ENCODE peak calls at places on chromosomes 13 and 19, in seven cellular contexts. A is cardiac muscle cell, J is heart right ventricle, D is right atrium auricular region, G is thoracic aorta, Z is fibroblast of lung, L is A673. K is an unnamed sample.
A peak's percentile ranks its signal among the peaks of the same experiment; 100 is the strongest.

GRCh38 chr19:45809643-45810159 is 5.4 kb downstream of the RSPH6A start:
- DNase-seq in A (no peak), J (no peak), D (no peak), G (no peak), Z (peak; percentile 81), L (peak; percentile 61), K (no peak)

GRCh38 chr19:14830702-14831101 is 4.3 kb downstream of the OR7A5 start:
- DNase-seq in A (no peak), J (no peak), D (no peak), G (no peak), Z (no peak), L (no peak), K (no peak)

GRCh38 chr13:29922281-29922821 is 71.9 kb upstream of the UBL3 start:
- DNase-seq in A (no peak), J (no peak), D (no peak), G (no peak), Z (peak; percentile 66), L (no peak), K (no peak)

GRCh38 chr13:44758595-44759221 is 182.6 kb upstream of the TSC22D1 start:
- DNase-seq in A (no peak), J (no peak), D (no peak), G (no peak), Z (peak; percentile 98), L (peak; percentile 23), K (no peak)

GRCh38 chr19:37078717-37079032 is 442 bp downstream of the ZNF420 start:
- DNase-seq in A (no peak), J (no peak), D (no peak), G (no peak), Z (no peak), L (no peak), K (no peak)

GRCh38 chr13:101397742-101398141 is 18.6 kb downstream of the NALCN start:
- DNase-seq in A (no peak), J (no peak), D (no peak), G (no peak), Z (peak; percentile 95), L (no peak), K (no peak)

GRCh38 chr13:64749301-64749700 is 2480.8 kb downstream of the PCDH9 start:
- DNase-seq in A (no peak), J (no peak), D (no peak), G (no peak), Z (no peak), L (peak; percentile 5), K (no peak)

GRCh38 chr19:22545751-22546150 is 88.4 kb upstream of the ZNF492 start:
- DNase-seq in A (no peak), J (peak; percentile 21), D (peak; percentile 76), G (no peak), Z (peak; percentile 0), L (peak; percentile 33), K (peak; percentile 50)

GRCh38 chr13:99774644-99775043 is 196.9 kb downstream of the ZIC5 start:
- DNase-seq in A (no peak), J (no peak), D (no peak), G (no peak), Z (peak; percentile 1), L (no peak), K (no peak)

GRCh38 chr19:45667620-45668341 is at the start of gene GIPR:
- DNase-seq in A (peak; percentile 85), J (peak; percentile 71), D (peak; percentile 61), G (no peak), Z (peak; percentile 14), L (peak; percentile 54), K (peak; percentile 89)

GRCh38 chr13:29583073-29583785 is 12.3 kb downstream of the SLC7A1 start:
- DNase-seq in A (no peak), J (no peak), D (no peak), G (no peak), Z (peak; percentile 91), L (no peak), K (no peak)

GRCh38 chr13:101202590-101202989 is 213.7 kb downstream of the NALCN start:
- DNase-seq in A (no peak), J (no peak), D (no peak), G (no peak), Z (no peak), L (no peak), K (no peak)

GRCh38 chr13:98537740-98538139 is 39.2 kb downstream of the STK24 start:
- DNase-seq in A (no peak), J (no peak), D (no peak), G (no peak), Z (no peak), L (no peak), K (no peak)

GRCh38 chr13:76944457-76944856 is 3.9 kb upstream of the ACOD1 start:
- DNase-seq in A (no peak), J (no peak), D (no peak), G (no peak), Z (peak; percentile 69), L (no peak), K (no peak)

GRCh38 chr13:41546372-41547252 is 89.3 kb downstream of the RGCC start:
- DNase-seq in A (no peak), J (no peak), D (no peak), G (no peak), Z (peak; percentile 94), L (no peak), K (no peak)

GRCh38 chr13:36475468-36475867 is 43.2 kb downstream of the CCNA1 start:
- DNase-seq in A (no peak), J (no peak), D (no peak), G (no peak), Z (peak; percentile 5), L (peak; percentile 84), K (no peak)

GRCh38 chr13:60981407-60981806 is 434.2 kb downstream of the PCDH20 start:
- DNase-seq in A (no peak), J (no peak), D (no peak), G (no peak), Z (no peak), L (no peak), K (no peak)

GRCh38 chr13:76722782-76723181 is 163.4 kb downstream of the KCTD12 start:
- DNase-seq in A (no peak), J (no peak), D (no peak), G (no peak), Z (no peak), L (no peak), K (no peak)

DNA sequence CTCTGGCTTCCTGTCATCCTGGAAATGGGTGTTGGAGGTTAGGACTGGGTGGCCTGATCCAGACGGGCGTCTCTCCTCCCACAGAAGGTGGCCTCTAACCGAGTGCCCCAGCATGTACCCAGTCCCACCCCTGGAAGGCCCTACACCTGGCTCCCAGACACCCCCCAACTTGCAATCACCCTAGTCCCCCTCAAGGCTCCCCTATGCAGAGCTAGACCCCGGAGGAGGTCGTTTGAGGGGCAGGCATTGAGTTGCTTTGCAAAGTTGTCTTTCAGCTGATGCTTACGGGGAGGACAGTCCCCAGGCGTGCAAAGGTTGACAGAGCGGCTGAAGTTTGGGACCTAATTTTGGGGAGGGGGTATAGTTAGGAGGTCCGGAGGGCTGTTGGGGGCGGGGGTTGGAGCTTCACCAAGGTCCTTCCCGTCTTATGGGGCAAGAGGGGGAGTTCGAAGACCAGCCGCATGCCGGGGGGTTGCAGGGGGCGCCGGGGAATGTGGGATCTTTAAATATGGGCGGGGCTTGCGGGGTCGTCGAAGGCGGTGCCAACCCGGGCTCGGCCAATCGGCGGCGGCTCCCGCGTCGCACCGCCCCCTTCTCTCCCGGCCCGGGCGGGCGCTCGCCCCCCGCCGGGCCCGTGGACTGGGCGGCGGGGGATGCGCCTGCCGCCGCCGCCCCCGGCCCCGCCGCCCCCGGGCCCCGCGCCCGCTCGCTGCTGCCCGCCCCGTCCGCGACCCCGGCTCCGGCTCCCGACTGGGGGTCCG is at the start of gene KCNN1:
- DNase-seq in A (peak; percentile 66), J (no peak), D (no peak), G (no peak), Z (no peak), L (peak; percentile 83), K (no peak)
- H3K27ac ChIP-seq in A (no peak within 1 kb of the TSS), J (no peak within 1 kb of the TSS), D (no peak within 1 kb of the TSS), G (no peak within 1 kb of the TSS), Z (no peak within 1 kb of the TSS), L (peak within 1 kb of the TSS; percentile 90), K (no peak within 1 kb of the TSS)

GRCh38 chr19:917323-918151 is at the start of gene KISS1R:
- DNase-seq in A (peak; percentile 75), J (no peak), D (no peak), G (no peak), Z (no peak), L (peak; percentile 50), K (no peak)

GRCh38 chr19:916645-917322 is 349 bp upstream of the KISS1R start:
- DNase-seq in A (peak; percentile 31), J (no peak), D (no peak), G (no peak), Z (no peak), L (no peak), K (no peak)

GRCh38 chr19:913080-913748 is at the start of gene R3HDM4:
- DNase-seq in A (peak; percentile 83), J (peak; percentile 85), D (peak; percentile 68), G (no peak), Z (peak; percentile 56), L (peak; percentile 74), K (peak; percentile 93)

GRCh38 chr19:911197-912033 is 1.6 kb downstream of the R3HDM4 start:
- DNase-seq in A (no peak), J (no peak), D (no peak), G (no peak), Z (no peak), L (no peak), K (no peak)

GRCh38 chr19:912181-913079 is 589 bp downstream of the R3HDM4 start:
- DNase-seq in A (no peak), J (no peak), D (no peak), G (no peak), Z (no peak), L (peak; percentile 65), K (no peak)
- H3K4me3 ChIP-seq in A (peak overlapping the region; percentile 97), J (peak overlapping the region; percentile 81), D (peak overlapping the region; percentile 87), G (peak overlapping the region; percentile 96), Z (peak overlapping the region; percentile 84), L (peak overlapping the region; percentile 89), K (peak overlapping the region; percentile 100)

DNA sequence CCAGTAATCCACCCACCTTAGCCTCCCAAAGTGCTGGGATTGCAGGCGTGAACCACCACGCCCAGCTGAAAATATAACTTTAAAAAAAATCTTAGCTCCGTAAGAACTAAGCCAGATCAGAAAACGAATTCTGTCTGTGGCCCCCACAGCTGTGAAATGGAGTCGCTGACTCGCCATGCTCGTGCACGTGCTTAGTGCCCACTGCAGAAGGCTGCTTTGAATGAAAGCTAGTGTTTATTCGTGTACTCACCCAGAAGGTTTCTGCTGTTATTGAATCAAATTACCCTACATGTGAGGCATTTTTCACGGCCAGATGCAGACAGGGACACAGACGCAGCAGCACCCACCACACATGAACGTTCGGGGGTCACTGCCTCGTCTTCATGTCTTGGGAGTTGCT is 61.7 kb upstream of the F7 start:
- DNase-seq in A (no peak), J (peak; percentile 1), D (no peak), G (no peak), Z (no peak), L (no peak), K (peak; percentile 6)
- H3K27ac ChIP-seq in A (no peak overlapping the region), J (no peak overlapping the region), D (no peak overlapping the region), G (no peak overlapping the region), Z (no peak overlapping the region), L (no peak overlapping the region), K (no peak overlapping the region)

DNA sequence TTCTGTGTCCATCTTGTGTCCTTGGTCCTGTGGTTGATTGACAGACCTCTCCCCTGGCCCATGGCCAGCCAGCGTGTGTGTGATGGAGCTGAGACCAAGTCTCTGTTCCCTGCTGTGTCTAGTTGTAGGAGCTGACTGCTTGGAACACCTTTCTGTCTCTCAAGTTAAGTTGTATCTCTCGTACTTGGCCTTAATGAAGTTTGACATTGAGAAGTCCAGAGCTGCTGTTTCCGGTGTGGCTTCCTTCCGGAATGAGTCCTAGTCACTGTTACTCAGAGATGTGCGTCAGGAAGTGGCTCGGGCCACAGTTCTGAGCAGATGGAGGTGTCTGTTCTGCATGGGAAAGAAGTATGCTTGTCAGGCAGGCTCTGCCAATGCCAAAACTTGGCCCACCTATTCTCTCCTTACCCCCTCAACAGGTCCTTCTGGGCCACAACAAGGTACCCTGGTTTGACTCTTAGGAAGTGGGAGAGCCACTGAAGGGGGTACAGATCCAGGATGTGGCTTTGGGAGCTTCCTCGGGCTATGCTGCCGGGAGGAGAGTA is 54.3 kb downstream of the GATAD2A start:
- DNase-seq in A (no peak), J (no peak), D (peak; percentile 81), G (no peak), Z (peak; percentile 76), L (peak; percentile 82), K (no peak)
- H3K4me3 ChIP-seq in A (no peak overlapping the region), J (no peak overlapping the region), D (no peak overlapping the region), G (no peak overlapping the region), Z (no peak overlapping the region), L (peak overlapping the region; percentile 9), K (no peak overlapping the region)

K was measured in right cardiac atrium.